ENCODE peak calls at places on chromosomes 4 and X, in eight cellular contexts. One of them, this sample, is unnamed.

GRCh38 chr4:189279188-189279587 is 661.5 kb upstream of the FRG1 start:
- DNase-seq in stomach: no peak
- DNase-seq in K562: no peak
- DNase-seq in left ventricle myocardium inferior: no peak
- DNase-seq in right atrium auricular region: no peak
- DNase-seq in mammary epithelial cell: no peak
- DNase-seq in tibial artery: no peak
- DNase-seq in esophagus squamous epithelium: no peak
- DNase-seq in this sample: no peak

GRCh38 chr4:133148690-133149363 is at the start of gene PCDH10:
- DNase-seq in stomach: peak; percentile 65
- DNase-seq in K562: peak; percentile 59
- DNase-seq in left ventricle myocardium inferior: peak; percentile 84
- DNase-seq in right atrium auricular region: peak; percentile 96
- DNase-seq in mammary epithelial cell: peak; percentile 77
- DNase-seq in tibial artery: peak; percentile 96
- DNase-seq in esophagus squamous epithelium: no peak
- DNase-seq in this sample: peak; percentile 60

GRCh38 chr4:15779336-15779735 is 1.2 kb downstream of the CD38 start:
- DNase-seq in stomach: no peak
- DNase-seq in K562: no peak
- DNase-seq in left ventricle myocardium inferior: peak; percentile 53
- DNase-seq in right atrium auricular region: peak; percentile 89
- DNase-seq in mammary epithelial cell: peak; percentile 62
- DNase-seq in tibial artery: peak; percentile 75
- DNase-seq in esophagus squamous epithelium: no peak
- DNase-seq in this sample: no peak

GRCh38 chr4:180058731-180059215 is 2184.4 kb upstream of the TENM3 start:
- DNase-seq in stomach: no peak
- DNase-seq in K562: no peak
- DNase-seq in left ventricle myocardium inferior: no peak
- DNase-seq in right atrium auricular region: no peak
- DNase-seq in mammary epithelial cell: peak; percentile 25
- DNase-seq in tibial artery: no peak
- DNase-seq in esophagus squamous epithelium: no peak
- DNase-seq in this sample: peak; percentile 77

GRCh38 chr4:113311047-113311446 is 261.6 kb downstream of the ANK2 start:
- DNase-seq in stomach: no peak
- DNase-seq in K562: no peak
- DNase-seq in left ventricle myocardium inferior: no peak
- DNase-seq in right atrium auricular region: no peak
- DNase-seq in mammary epithelial cell: peak; percentile 90
- DNase-seq in tibial artery: no peak
- DNase-seq in esophagus squamous epithelium: no peak
- DNase-seq in this sample: no peak

GRCh38 chr4:151408630-151409469 is at the start of gene FHIP1A:
- DNase-seq in stomach: peak; percentile 95
- DNase-seq in K562: peak; percentile 90
- DNase-seq in left ventricle myocardium inferior: peak; percentile 62
- DNase-seq in right atrium auricular region: peak; percentile 71
- DNase-seq in mammary epithelial cell: peak; percentile 95
- DNase-seq in tibial artery: peak; percentile 79
- DNase-seq in esophagus squamous epithelium: peak; percentile 14
- DNase-seq in this sample: peak; percentile 82

GRCh38 chr4:147136308-147136707 is 190.6 kb upstream of the TTC29 start:
- DNase-seq in stomach: no peak
- DNase-seq in K562: no peak
- DNase-seq in left ventricle myocardium inferior: peak; percentile 37
- DNase-seq in right atrium auricular region: no peak
- DNase-seq in mammary epithelial cell: no peak
- DNase-seq in tibial artery: no peak
- DNase-seq in esophagus squamous epithelium: no peak
- DNase-seq in this sample: no peak

GRCh38 chrX:72540318-72540717 is 32.3 kb downstream of the HDAC8 start:
- DNase-seq in stomach: no peak
- DNase-seq in K562: peak; percentile 13
- DNase-seq in left ventricle myocardium inferior: no peak
- DNase-seq in right atrium auricular region: no peak
- DNase-seq in mammary epithelial cell: no peak
- DNase-seq in tibial artery: no peak
- DNase-seq in esophagus squamous epithelium: no peak
- DNase-seq in this sample: no peak

GRCh38 chr4:156710571-156711195 is 260.9 kb downstream of the PDGFC start:
- DNase-seq in stomach: no peak
- DNase-seq in K562: no peak
- DNase-seq in left ventricle myocardium inferior: no peak
- DNase-seq in right atrium auricular region: no peak
- DNase-seq in mammary epithelial cell: no peak
- DNase-seq in tibial artery: no peak
- DNase-seq in esophagus squamous epithelium: no peak
- DNase-seq in this sample: no peak

GRCh38 chr4:40837094-40837870 is 87.5 kb downstream of the NSUN7 start:
- DNase-seq in stomach: no peak
- DNase-seq in K562: no peak
- DNase-seq in left ventricle myocardium inferior: no peak
- DNase-seq in right atrium auricular region: no peak
- DNase-seq in mammary epithelial cell: no peak
- DNase-seq in tibial artery: peak; percentile 78
- DNase-seq in esophagus squamous epithelium: no peak
- DNase-seq in this sample: no peak

GRCh38 chr4:11480683-11481082 is 52.0 kb upstream of the HS3ST1 start:
- DNase-seq in stomach: no peak
- DNase-seq in K562: no peak
- DNase-seq in left ventricle myocardium inferior: no peak
- DNase-seq in right atrium auricular region: peak; percentile 67
- DNase-seq in mammary epithelial cell: no peak
- DNase-seq in tibial artery: peak; percentile 68
- DNase-seq in esophagus squamous epithelium: no peak
- DNase-seq in this sample: no peak

GRCh38 chr4:169927280-169927679 is 98.9 kb downstream of the MFAP3L start:
- DNase-seq in stomach: no peak
- DNase-seq in K562: no peak
- DNase-seq in left ventricle myocardium inferior: no peak
- DNase-seq in right atrium auricular region: no peak
- DNase-seq in mammary epithelial cell: no peak
- DNase-seq in tibial artery: no peak
- DNase-seq in esophagus squamous epithelium: no peak
- DNase-seq in this sample: no peak

GRCh38 chr4:80206541-80207171 is 9.4 kb downstream of the PRDM8 start:
- DNase-seq in stomach: no peak
- DNase-seq in K562: no peak
- DNase-seq in left ventricle myocardium inferior: peak; percentile 54
- DNase-seq in right atrium auricular region: peak; percentile 73
- DNase-seq in mammary epithelial cell: no peak
- DNase-seq in tibial artery: no peak
- DNase-seq in esophagus squamous epithelium: no peak
- DNase-seq in this sample: no peak

GRCh38 chrX:18997916-18998315 is 14.0 kb upstream of the PHKA2 start:
- DNase-seq in stomach: no peak
- DNase-seq in K562: no peak
- DNase-seq in left ventricle myocardium inferior: no peak
- DNase-seq in right atrium auricular region: no peak
- DNase-seq in mammary epithelial cell: no peak
- DNase-seq in tibial artery: no peak
- DNase-seq in esophagus squamous epithelium: no peak
- DNase-seq in this sample: no peak

GRCh38 chr4:164087733-164088132 is 593.2 kb downstream of the TMA16 start:
- DNase-seq in stomach: no peak
- DNase-seq in K562: no peak
- DNase-seq in left ventricle myocardium inferior: no peak
- DNase-seq in right atrium auricular region: no peak
- DNase-seq in mammary epithelial cell: no peak
- DNase-seq in tibial artery: no peak
- DNase-seq in esophagus squamous epithelium: no peak
- DNase-seq in this sample: no peak

GRCh38 chrX:125850693-125851092 is 315.4 kb downstream of the DCAF12L2 start:
- DNase-seq in stomach: no peak
- DNase-seq in K562: no peak
- DNase-seq in left ventricle myocardium inferior: no peak
- DNase-seq in right atrium auricular region: no peak
- DNase-seq in mammary epithelial cell: no peak
- DNase-seq in tibial artery: no peak
- DNase-seq in esophagus squamous epithelium: no peak
- DNase-seq in this sample: no peak

GRCh38 chr4:93658443-93658842 is 170.1 kb upstream of the ATOH1 start:
- DNase-seq in stomach: no peak
- DNase-seq in K562: no peak
- DNase-seq in left ventricle myocardium inferior: no peak
- DNase-seq in right atrium auricular region: no peak
- DNase-seq in mammary epithelial cell: no peak
- DNase-seq in tibial artery: no peak
- DNase-seq in esophagus squamous epithelium: no peak
- DNase-seq in this sample: no peak

GRCh38 chr4:183723561-183724228 is 64.6 kb downstream of the TRAPPC11 start:
- DNase-seq in stomach: no peak
- DNase-seq in K562: no peak
- DNase-seq in left ventricle myocardium inferior: no peak
- DNase-seq in right atrium auricular region: no peak
- DNase-seq in mammary epithelial cell: no peak
- DNase-seq in tibial artery: no peak
- DNase-seq in esophagus squamous epithelium: no peak
- DNase-seq in this sample: no peak

GRCh38 chrX:101229155-101229554 is 9.6 kb downstream of the DRP2 start:
- DNase-seq in stomach: no peak
- DNase-seq in K562: no peak
- DNase-seq in left ventricle myocardium inferior: no peak
- DNase-seq in right atrium auricular region: no peak
- DNase-seq in mammary epithelial cell: peak; percentile 28
- DNase-seq in tibial artery: no peak
- DNase-seq in esophagus squamous epithelium: no peak
- DNase-seq in this sample: no peak

GRCh38 chr4:150078996-150079581 is 844 bp downstream of the DCLK2 start:
- DNase-seq in stomach: no peak
- DNase-seq in K562: no peak
- DNase-seq in left ventricle myocardium inferior: peak; percentile 34
- DNase-seq in right atrium auricular region: no peak
- DNase-seq in mammary epithelial cell: peak; percentile 5
- DNase-seq in tibial artery: peak; percentile 75
- DNase-seq in esophagus squamous epithelium: no peak
- DNase-seq in this sample: peak; percentile 48

GRCh38 chrX:150475466-150475865 is 93.0 kb upstream of the MTM1 start:
- DNase-seq in stomach: no peak
- DNase-seq in K562: no peak
- DNase-seq in left ventricle myocardium inferior: no peak
- DNase-seq in right atrium auricular region: no peak
- DNase-seq in mammary epithelial cell: no peak
- DNase-seq in tibial artery: no peak
- DNase-seq in esophagus squamous epithelium: no peak
- DNase-seq in this sample: no peak

GRCh38 chr4:140426610-140427103 is 791 bp downstream of the CLGN start:
- DNase-seq in stomach: no peak
- DNase-seq in K562: peak; percentile 33
- DNase-seq in left ventricle myocardium inferior: peak; percentile 44
- DNase-seq in right atrium auricular region: no peak
- DNase-seq in mammary epithelial cell: no peak
- DNase-seq in tibial artery: peak; percentile 59
- DNase-seq in esophagus squamous epithelium: no peak
- DNase-seq in this sample: peak; percentile 19
- TF ChIP-seq CTCF in stomach: no peak
- TF ChIP-seq CTCF in K562: peak; percentile 16
- TF ChIP-seq CTCF in left ventricle myocardium inferior: no peak
- TF ChIP-seq CTCF in right atrium auricular region: no peak
- TF ChIP-seq CTCF in mammary epithelial cell: no peak
- TF ChIP-seq CTCF in tibial artery: no peak
- TF ChIP-seq CTCF in esophagus squamous epithelium: no peak
- TF ChIP-seq CTCF in this sample: peak; percentile 24

GRCh38 chr4:53432528-53433424 is 55.3 kb downstream of the FIP1L1 start:
- DNase-seq in stomach: no peak
- DNase-seq in K562: no peak
- DNase-seq in left ventricle myocardium inferior: no peak
- DNase-seq in right atrium auricular region: no peak
- DNase-seq in mammary epithelial cell: no peak
- DNase-seq in tibial artery: no peak
- DNase-seq in esophagus squamous epithelium: no peak
- DNase-seq in this sample: peak; percentile 56

GRCh38 chr4:53436251-53436650 is 58.8 kb downstream of the FIP1L1 start:
- DNase-seq in stomach: no peak
- DNase-seq in K562: no peak
- DNase-seq in left ventricle myocardium inferior: no peak
- DNase-seq in right atrium auricular region: no peak
- DNase-seq in mammary epithelial cell: no peak
- DNase-seq in tibial artery: no peak
- DNase-seq in esophagus squamous epithelium: no peak
- DNase-seq in this sample: no peak

GRCh38 chr4:53431052-53431451 is 53.6 kb downstream of the FIP1L1 start:
- DNase-seq in stomach: no peak
- DNase-seq in K562: no peak
- DNase-seq in left ventricle myocardium inferior: no peak
- DNase-seq in right atrium auricular region: no peak
- DNase-seq in mammary epithelial cell: no peak
- DNase-seq in tibial artery: no peak
- DNase-seq in esophagus squamous epithelium: no peak
- DNase-seq in this sample: no peak
- H3K36me3 ChIP-seq in stomach: peaks cover 57% of the 10 kb centered on the region
- H3K36me3 ChIP-seq in K562: peaks cover 70% of the 10 kb centered on the region
- H3K36me3 ChIP-seq in left ventricle myocardium inferior: peaks cover 54% of the 10 kb centered on the region
- H3K36me3 ChIP-seq in right atrium auricular region: peaks cover 21% of the 10 kb centered on the region
- H3K36me3 ChIP-seq in mammary epithelial cell: peaks cover 23% of the 10 kb centered on the region
- H3K36me3 ChIP-seq in tibial artery: peaks cover 62% of the 10 kb centered on the region
- H3K36me3 ChIP-seq in esophagus squamous epithelium: peaks cover 79% of the 10 kb centered on the region
- H3K36me3 ChIP-seq in this sample: peaks cover 2% of the 10 kb centered on the region

GRCh38 chr4:67915400-67915966 is 31.7 kb upstream of the TMPRSS11D start:
- DNase-seq in stomach: no peak
- DNase-seq in K562: no peak
- DNase-seq in left ventricle myocardium inferior: no peak
- DNase-seq in right atrium auricular region: no peak
- DNase-seq in mammary epithelial cell: no peak
- DNase-seq in tibial artery: no peak
- DNase-seq in esophagus squamous epithelium: no peak
- DNase-seq in this sample: no peak

GRCh38 chr4:67922697-67923096 is 38.9 kb upstream of the TMPRSS11D start:
- DNase-seq in stomach: no peak
- DNase-seq in K562: no peak
- DNase-seq in left ventricle myocardium inferior: no peak
- DNase-seq in right atrium auricular region: no peak
- DNase-seq in mammary epithelial cell: peak; percentile 70
- DNase-seq in tibial artery: no peak
- DNase-seq in esophagus squamous epithelium: no peak
- DNase-seq in this sample: no peak

DNA sequence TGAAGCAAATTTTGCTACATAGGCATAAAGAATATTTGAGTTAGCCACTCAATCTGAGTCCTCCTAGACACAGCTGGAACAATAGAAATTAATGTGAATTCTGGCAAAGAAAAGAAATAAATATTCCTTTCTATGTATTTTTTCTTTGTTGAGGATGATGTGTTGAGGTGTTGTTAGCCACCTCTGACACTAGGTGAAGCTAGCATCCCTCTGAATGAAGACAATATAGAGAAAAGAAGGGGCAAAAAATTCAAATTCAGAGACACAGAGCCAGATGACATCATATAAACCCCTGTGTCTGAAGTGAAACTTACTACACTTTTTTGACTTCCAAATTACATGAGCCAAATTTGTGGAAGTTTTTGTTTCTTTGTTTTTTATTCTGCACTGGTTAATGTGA is 34.6 kb upstream of the TMPRSS11D start:
- DNase-seq in stomach: no peak
- DNase-seq in K562: no peak
- DNase-seq in left ventricle myocardium inferior: no peak
- DNase-seq in right atrium auricular region: no peak
- DNase-seq in mammary epithelial cell: peak; percentile 8
- DNase-seq in tibial artery: no peak
- DNase-seq in esophagus squamous epithelium: no peak
- DNase-seq in this sample: no peak
- TF ChIP-seq CTCF in stomach: no peak
- TF ChIP-seq CTCF in K562: peak; percentile 25
- TF ChIP-seq CTCF in left ventricle myocardium inferior: no peak
- TF ChIP-seq CTCF in right atrium auricular region: no peak
- TF ChIP-seq CTCF in mammary epithelial cell: peak; percentile 74
- TF ChIP-seq CTCF in tibial artery: no peak
- TF ChIP-seq CTCF in esophagus squamous epithelium: peak; percentile 68
- TF ChIP-seq CTCF in this sample: peak; percentile 32

GRCh38 chrX:74211911-74212310 is 92.1 kb upstream of the ZCCHC13 start:
- DNase-seq in stomach: no peak
- DNase-seq in K562: no peak
- DNase-seq in left ventricle myocardium inferior: no peak
- DNase-seq in right atrium auricular region: no peak
- DNase-seq in mammary epithelial cell: no peak
- DNase-seq in tibial artery: no peak
- DNase-seq in esophagus squamous epithelium: no peak
- DNase-seq in this sample: no peak
- H3K36me3 ChIP-seq in stomach: peaks cover 17% of the 10 kb centered on the region
- H3K36me3 ChIP-seq in K562: peaks cover 5% of the 10 kb centered on the region
- H3K36me3 ChIP-seq in left ventricle myocardium inferior: peaks cover 16% of the 10 kb centered on the region
- H3K36me3 ChIP-seq in right atrium auricular region: peaks cover 14% of the 10 kb centered on the region
- H3K36me3 ChIP-seq in mammary epithelial cell: no peaks in the 10 kb centered on the region
- H3K36me3 ChIP-seq in tibial artery: peaks cover 18% of the 10 kb centered on the region
- H3K36me3 ChIP-seq in esophagus squamous epithelium: peaks cover 56% of the 10 kb centered on the region
- H3K36me3 ChIP-seq in this sample: no peaks in the 10 kb centered on the region